ENCODE peak calls at places on chromosomes 16 and 17, in four cellular contexts. Y, V, C and P are unnamed samples. For H3K36me3, the result is how much of the 10 kb centered on the place peaks cover.

GRCh38 chr16:11118479-11118878 is 137.5 kb downstream of the SOCS1 start:
- DNase-seq in Y (no peak), C (peak), V (no peak), P (no peak)

GRCh38 chr16:15846510-15846909 is 10.3 kb downstream of the MYH11 start:
- DNase-seq in C (no peak), V (no peak), Y (no peak), P (no peak)

GRCh38 chr16:26995522-26995921 is 71.2 kb upstream of the C16orf82 start:
- DNase-seq in C (no peak), Y (no peak), V (no peak), P (no peak)

GRCh38 chr17:10192963-10193362 is 5.4 kb downstream of the GAS7 start:
- DNase-seq in V (peak), C (peak), Y (no peak), P (no peak)

GRCh38 chr17:82686366-82687324 is 11.9 kb downstream of the RAB40B start:
- DNase-seq in Y (no peak), V (no peak), C (no peak), P (no peak)

GRCh38 chr17:37702605-37703004 is 42.3 kb downstream of the HNF1B start:
- DNase-seq in Y (no peak), C (peak), V (peak), P (no peak)

GRCh38 chr16:88941051-88941932 is 35.7 kb downstream of the CBFA2T3 start:
- DNase-seq in V (no peak), C (no peak), Y (peak), P (no peak)

GRCh38 chr16:77171750-77172635 is 19.0 kb upstream of the MON1B start:
- DNase-seq in V (peak), C (peak), Y (peak), P (no peak)

GRCh38 chr17:1055751-1056645 is 59.1 kb downstream of the TIMM22 start:
- DNase-seq in V (peak), Y (peak), C (peak), P (no peak)

GRCh38 chr16:8751481-8752311 is 45.7 kb downstream of the TMEM186 start:
- DNase-seq in C (peak), V (peak), Y (peak), P (peak)

GRCh38 chr16:74304164-74304834 is 7.7 kb downstream of the PSMD7 start:
- DNase-seq in V (no peak), Y (peak), C (no peak), P (no peak)
- TF ChIP-seq CTCF in V (peak), Y (peak), C (peak), P (peak)

DNA sequence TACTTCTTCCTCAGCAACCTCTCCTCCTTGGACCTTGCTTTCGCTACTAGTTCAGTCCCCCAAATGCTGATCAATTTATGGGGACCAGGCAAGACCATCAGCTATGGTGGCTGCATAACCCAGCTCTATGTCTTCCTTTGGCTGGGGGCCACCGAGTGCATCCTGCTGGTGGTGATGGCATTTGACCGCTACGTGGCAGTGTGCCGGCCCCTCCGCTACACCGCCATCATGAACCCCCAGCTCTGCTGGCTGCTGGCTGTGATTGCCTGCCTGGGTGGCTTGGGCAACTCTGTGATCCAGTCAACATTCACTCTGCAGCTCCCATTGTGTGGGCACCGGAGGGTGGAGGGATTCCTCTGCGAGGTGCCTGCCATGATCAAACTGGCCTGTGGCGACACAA is 429 bp downstream of the OR2C1 start:
- DNase-seq in Y (no peak), C (no peak), V (no peak), P (no peak)
- H3K4me3 ChIP-seq in Y (no peak), C (no peak), V (no peak), P (no peak)

GRCh38 chr16:50288920-50289319 is 22.6 kb downstream of the ADCY7 start:
- DNase-seq in C (no peak), Y (no peak), V (no peak), P (no peak)
- H3K36me3 ChIP-seq in C (under half), Y (under half), V (under half), P (under half)

GRCh38 chr17:29584452-29585079 is 4.9 kb downstream of the GIT1 start:
- DNase-seq in C (no peak), V (no peak), Y (no peak), P (no peak)

GRCh38 chr17:29586676-29587469 is 2.6 kb downstream of the GIT1 start:
- DNase-seq in Y (no peak), V (no peak), C (no peak), P (no peak)

GRCh38 chr17:29587591-29587990 is 1.9 kb downstream of the GIT1 start:
- DNase-seq in Y (no peak), C (no peak), V (no peak), P (no peak)

GRCh38 chr17:29583324-29584248 is 5.9 kb downstream of the GIT1 start:
- DNase-seq in Y (no peak), V (no peak), C (no peak), P (no peak)

DNA sequence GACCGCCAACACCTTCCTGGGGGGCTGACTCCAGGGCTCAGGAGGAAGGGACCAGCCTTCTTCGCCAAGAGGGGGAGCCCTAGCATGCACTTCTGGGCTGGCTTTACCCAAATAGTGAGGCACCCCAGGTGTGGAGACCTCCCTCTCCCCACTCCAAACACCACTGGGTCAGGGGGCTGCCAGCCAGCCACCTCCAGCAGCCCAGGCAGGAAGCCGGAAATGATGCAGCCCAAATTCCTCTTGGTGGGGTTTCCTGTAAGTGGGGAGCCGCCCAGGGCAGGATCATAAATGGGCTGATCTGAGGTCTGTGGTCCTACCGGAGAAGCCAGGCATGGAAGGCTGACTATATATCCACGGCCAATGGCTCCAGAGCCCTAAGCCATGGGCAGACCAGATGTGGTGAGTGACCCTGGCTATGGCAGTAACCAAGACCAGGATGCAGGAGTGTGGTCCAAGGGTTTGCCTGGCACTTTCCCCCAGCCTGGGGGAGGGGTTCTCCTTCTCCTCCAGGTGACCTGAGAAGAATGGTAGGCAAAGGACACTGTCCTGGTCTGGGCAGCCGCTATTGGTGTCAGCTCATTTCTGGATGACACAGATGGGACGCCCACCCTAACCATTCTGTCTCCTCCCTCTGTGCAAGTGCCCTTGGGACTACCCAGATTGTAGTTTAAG is 4.2 kb downstream of the GIT1 start:
- DNase-seq in V (no peak), Y (no peak), C (peak), P (no peak)
- TF ChIP-seq CTCF in V (peak), Y (no peak), C (no peak), P (peak)

DNA sequence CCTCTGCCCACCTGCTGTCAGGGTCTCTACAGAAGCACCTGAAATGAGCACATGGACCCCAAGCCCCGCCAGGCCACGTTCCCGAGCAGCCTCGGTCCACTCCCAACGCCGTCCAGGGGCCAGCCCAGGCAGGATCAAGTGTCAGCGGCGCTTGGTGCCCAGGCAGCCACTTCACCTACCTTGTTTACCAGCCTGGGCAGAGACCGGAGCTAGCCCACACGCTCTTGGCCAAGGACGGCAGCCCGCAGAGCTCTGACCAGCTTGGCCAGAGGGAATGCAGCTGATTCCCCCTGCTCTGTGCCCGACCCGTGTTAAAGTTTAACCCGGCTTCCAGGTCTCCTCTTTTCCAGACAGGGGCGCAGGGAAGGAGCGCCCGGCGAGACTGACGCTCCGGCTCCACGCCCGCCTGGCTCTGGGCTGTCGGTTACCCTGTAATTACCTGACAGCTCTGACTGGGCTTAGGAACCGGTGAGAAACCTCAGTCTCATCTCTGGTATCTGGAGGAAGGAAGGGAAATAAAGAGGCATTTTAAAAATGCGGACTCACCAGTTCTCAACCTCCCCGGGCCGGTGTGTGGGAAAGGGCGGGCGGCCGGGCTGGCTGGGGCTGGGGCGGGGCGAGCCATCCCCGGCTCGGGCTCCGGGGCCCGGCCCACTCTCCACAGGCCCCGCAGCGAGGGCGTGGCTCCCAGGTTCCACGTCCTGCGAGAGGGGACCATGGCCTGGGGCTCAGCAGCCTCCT is 4.6 kb downstream of the KIFC3 start:
- DNase-seq in C (no peak), Y (peak), V (no peak), P (no peak)
- H3K4me3 ChIP-seq in C (no peak), Y (peak), V (no peak), P (peak)